ENCODE peak calls at places on chromosomes 5 and 9, in five cellular contexts. One of them, this sample, is unnamed.

GRCh38 chr5:81393783-81394718 is at the start of gene ACOT12:
- DNase-seq in A549: peak
- DNase-seq in transverse colon: no peak
- DNase-seq in lower lobe of right lung: peak
- DNase-seq in fibroblast of pulmonary artery: peak
- DNase-seq in this sample: no peak

GRCh38 chr5:37836173-37837100 is 3.4 kb downstream of the GDNF start:
- DNase-seq in A549: no peak
- DNase-seq in transverse colon: no peak
- DNase-seq in lower lobe of right lung: no peak
- DNase-seq in fibroblast of pulmonary artery: peak
- DNase-seq in this sample: no peak

GRCh38 chr9:36140086-36141084 is 3.9 kb downstream of the GLIPR2 start:
- DNase-seq in A549: no peak
- DNase-seq in transverse colon: no peak
- DNase-seq in lower lobe of right lung: no peak
- DNase-seq in fibroblast of pulmonary artery: no peak
- DNase-seq in this sample: no peak

GRCh38 chr9:131706608-131706970 is 33.3 kb downstream of the RAPGEF1 start:
- DNase-seq in A549: no peak
- DNase-seq in transverse colon: peak
- DNase-seq in lower lobe of right lung: no peak
- DNase-seq in fibroblast of pulmonary artery: no peak
- DNase-seq in this sample: no peak

GRCh38 chr9:35517136-35517535 is 27.2 kb downstream of the RUSC2 start:
- DNase-seq in A549: no peak
- DNase-seq in transverse colon: no peak
- DNase-seq in lower lobe of right lung: no peak
- DNase-seq in fibroblast of pulmonary artery: no peak
- DNase-seq in this sample: no peak

GRCh38 chr5:156182174-156182967 is 144.6 kb upstream of the SGCD start:
- DNase-seq in A549: peak
- DNase-seq in transverse colon: no peak
- DNase-seq in lower lobe of right lung: no peak
- DNase-seq in fibroblast of pulmonary artery: no peak
- DNase-seq in this sample: peak

GRCh38 chr5:135219868-135220267 is 179.2 kb downstream of the MACROH2A1 start:
- DNase-seq in A549: no peak
- DNase-seq in transverse colon: no peak
- DNase-seq in lower lobe of right lung: no peak
- DNase-seq in fibroblast of pulmonary artery: no peak
- DNase-seq in this sample: no peak

GRCh38 chr9:13983607-13984006 is 330.3 kb downstream of the NFIB start:
- DNase-seq in A549: no peak
- DNase-seq in transverse colon: no peak
- DNase-seq in lower lobe of right lung: no peak
- DNase-seq in fibroblast of pulmonary artery: no peak
- DNase-seq in this sample: no peak

GRCh38 chr9:123473226-123473625 is 117.2 kb downstream of the CRB2 start:
- DNase-seq in A549: no peak
- DNase-seq in transverse colon: no peak
- DNase-seq in lower lobe of right lung: no peak
- DNase-seq in fibroblast of pulmonary artery: no peak
- DNase-seq in this sample: no peak

GRCh38 chr9:125752070-125752628 is 5.0 kb downstream of the PBX3 start:
- DNase-seq in A549: no peak
- DNase-seq in transverse colon: no peak
- DNase-seq in lower lobe of right lung: no peak
- DNase-seq in fibroblast of pulmonary artery: no peak
- DNase-seq in this sample: no peak

GRCh38 chr9:35712762-35713400 is 19.1 kb downstream of the TLN1 start:
- DNase-seq in A549: no peak
- DNase-seq in transverse colon: no peak
- DNase-seq in lower lobe of right lung: no peak
- DNase-seq in fibroblast of pulmonary artery: no peak
- DNase-seq in this sample: no peak

GRCh38 chr9:133928248-133928764 is 63.8 kb downstream of the VAV2 start:
- DNase-seq in A549: no peak
- DNase-seq in transverse colon: no peak
- DNase-seq in lower lobe of right lung: no peak
- DNase-seq in fibroblast of pulmonary artery: no peak
- DNase-seq in this sample: no peak

GRCh38 chr5:117691364-117691763 is 1116.7 kb upstream of the SEMA6A start:
- DNase-seq in A549: no peak
- DNase-seq in transverse colon: no peak
- DNase-seq in lower lobe of right lung: no peak
- DNase-seq in fibroblast of pulmonary artery: no peak
- DNase-seq in this sample: no peak

GRCh38 chr9:98575379-98576346 is 133.1 kb downstream of the GABBR2 start:
- DNase-seq in A549: peak
- DNase-seq in transverse colon: no peak
- DNase-seq in lower lobe of right lung: no peak
- DNase-seq in fibroblast of pulmonary artery: peak
- DNase-seq in this sample: peak

GRCh38 chr5:116130471-116130870 is 45.6 kb downstream of the COMMD10 start:
- DNase-seq in A549: no peak
- DNase-seq in transverse colon: no peak
- DNase-seq in lower lobe of right lung: no peak
- DNase-seq in fibroblast of pulmonary artery: peak
- DNase-seq in this sample: peak

GRCh38 chr9:116594552-116594951 is 92.6 kb upstream of the TRIM32 start:
- DNase-seq in A549: peak
- DNase-seq in transverse colon: no peak
- DNase-seq in lower lobe of right lung: no peak
- DNase-seq in fibroblast of pulmonary artery: peak
- DNase-seq in this sample: peak

GRCh38 chr5:132094393-132095076 is 20.9 kb downstream of the CSF2 start:
- DNase-seq in A549: peak
- DNase-seq in transverse colon: no peak
- DNase-seq in lower lobe of right lung: peak
- DNase-seq in fibroblast of pulmonary artery: peak
- DNase-seq in this sample: peak

GRCh38 chr5:62589504-62589903 is 10.9 kb downstream of the LRRC70 start:
- DNase-seq in A549: no peak
- DNase-seq in transverse colon: no peak
- DNase-seq in lower lobe of right lung: no peak
- DNase-seq in fibroblast of pulmonary artery: no peak
- DNase-seq in this sample: no peak
- TF ChIP-seq CTCF in A549: no peak
- TF ChIP-seq CTCF in transverse colon: no peak
- TF ChIP-seq CTCF in lower lobe of right lung: no peak
- TF ChIP-seq CTCF in fibroblast of pulmonary artery: no peak
- TF ChIP-seq CTCF in this sample: no peak

GRCh38 chr5:151095341-151096000 is 14.6 kb upstream of the TNIP1 start:
- DNase-seq in A549: peak
- DNase-seq in transverse colon: peak
- DNase-seq in lower lobe of right lung: no peak
- DNase-seq in fibroblast of pulmonary artery: peak
- DNase-seq in this sample: no peak

GRCh38 chr5:151094054-151094858 is 13.4 kb upstream of the TNIP1 start:
- DNase-seq in A549: peak
- DNase-seq in transverse colon: peak
- DNase-seq in lower lobe of right lung: no peak
- DNase-seq in fibroblast of pulmonary artery: peak
- DNase-seq in this sample: no peak

GRCh38 chr5:151093476-151093889 is 12.6 kb upstream of the TNIP1 start:
- DNase-seq in A549: peak
- DNase-seq in transverse colon: no peak
- DNase-seq in lower lobe of right lung: no peak
- DNase-seq in fibroblast of pulmonary artery: peak
- DNase-seq in this sample: peak

GRCh38 chr5:151096001-151096373 is 15.2 kb upstream of the TNIP1 start:
- DNase-seq in A549: no peak
- DNase-seq in transverse colon: no peak
- DNase-seq in lower lobe of right lung: no peak
- DNase-seq in fibroblast of pulmonary artery: no peak
- DNase-seq in this sample: no peak

GRCh38 chr5:151094861-151095260 is 14.0 kb upstream of the TNIP1 start:
- DNase-seq in A549: no peak
- DNase-seq in transverse colon: peak
- DNase-seq in lower lobe of right lung: no peak
- DNase-seq in fibroblast of pulmonary artery: peak
- DNase-seq in this sample: no peak
- H3K4me3 ChIP-seq in A549: no peak
- H3K4me3 ChIP-seq in transverse colon: no peak
- H3K4me3 ChIP-seq in lower lobe of right lung: no peak
- H3K4me3 ChIP-seq in fibroblast of pulmonary artery: no peak
- H3K4me3 ChIP-seq in this sample: no peak

DNA sequence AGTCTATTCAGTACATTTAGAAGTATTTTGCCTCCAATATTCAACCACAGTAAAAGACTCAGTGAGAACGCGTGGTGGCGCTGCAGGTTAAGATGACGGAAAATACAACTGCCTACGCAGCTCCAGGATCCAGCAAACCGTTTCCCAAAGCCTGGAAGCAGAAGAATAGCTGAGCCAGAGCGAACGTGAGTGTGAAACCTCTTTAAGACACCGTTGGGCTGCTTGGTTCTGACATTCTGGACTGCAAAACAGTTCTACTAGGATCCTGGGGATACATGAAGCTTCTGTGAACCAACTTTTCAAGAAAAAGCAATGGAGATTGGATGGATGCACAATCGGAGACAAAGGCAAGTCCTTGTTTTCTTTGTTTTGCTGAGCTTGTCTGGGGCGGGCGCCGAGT is at the start of gene PCDHB16:
- DNase-seq in A549: peak
- DNase-seq in transverse colon: no peak
- DNase-seq in lower lobe of right lung: no peak
- DNase-seq in fibroblast of pulmonary artery: peak
- DNase-seq in this sample: no peak
- TF ChIP-seq CTCF in A549: no peak
- TF ChIP-seq CTCF in transverse colon: peak
- TF ChIP-seq CTCF in lower lobe of right lung: peak
- TF ChIP-seq CTCF in fibroblast of pulmonary artery: no peak
- TF ChIP-seq CTCF in this sample: no peak

GRCh38 chr5:140725799-140726471 is 25.7 kb downstream of the ZMAT2 start:
- DNase-seq in A549: peak
- DNase-seq in transverse colon: peak
- DNase-seq in lower lobe of right lung: no peak
- DNase-seq in fibroblast of pulmonary artery: peak
- DNase-seq in this sample: peak
- H3K4me3 ChIP-seq in A549: peak
- H3K4me3 ChIP-seq in transverse colon: no peak
- H3K4me3 ChIP-seq in lower lobe of right lung: peak
- H3K4me3 ChIP-seq in fibroblast of pulmonary artery: peak
- H3K4me3 ChIP-seq in this sample: peak

GRCh38 chr5:177067491-177067890 is 19.2 kb upstream of the FGFR4 start:
- DNase-seq in A549: no peak
- DNase-seq in transverse colon: no peak
- DNase-seq in lower lobe of right lung: no peak
- DNase-seq in fibroblast of pulmonary artery: no peak
- DNase-seq in this sample: no peak
- TF ChIP-seq CTCF in A549: no peak
- TF ChIP-seq CTCF in transverse colon: no peak
- TF ChIP-seq CTCF in lower lobe of right lung: no peak
- TF ChIP-seq CTCF in fibroblast of pulmonary artery: no peak
- TF ChIP-seq CTCF in this sample: no peak

DNA sequence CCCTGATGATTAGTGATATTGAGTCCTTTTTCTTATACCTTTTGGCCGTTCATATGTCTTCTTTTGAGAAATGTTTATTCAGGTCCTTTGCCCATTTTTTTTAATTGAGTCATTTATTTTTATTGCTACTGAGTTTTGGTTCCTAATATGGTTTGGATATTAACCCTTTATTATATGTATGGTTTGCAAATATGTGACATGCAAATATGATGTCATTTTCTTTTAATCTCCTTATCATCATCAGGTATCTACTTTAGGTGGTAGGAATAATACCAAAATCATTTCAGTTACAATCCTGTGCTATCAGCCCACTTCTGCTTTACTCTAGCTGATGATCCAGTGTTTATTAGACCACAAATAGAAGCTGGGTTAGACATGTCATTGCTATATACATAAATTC is 102.3 kb upstream of the TRPC7 start:
- DNase-seq in A549: no peak
- DNase-seq in transverse colon: no peak
- DNase-seq in lower lobe of right lung: no peak
- DNase-seq in fibroblast of pulmonary artery: no peak
- DNase-seq in this sample: no peak
- H3K4me3 ChIP-seq in A549: no peak
- H3K4me3 ChIP-seq in transverse colon: no peak
- H3K4me3 ChIP-seq in lower lobe of right lung: no peak
- H3K4me3 ChIP-seq in fibroblast of pulmonary artery: no peak
- H3K4me3 ChIP-seq in this sample: no peak

GRCh38 chr5:136364307-136364706 is 1.0 kb downstream of the TRPC7 start:
- DNase-seq in A549: peak
- DNase-seq in transverse colon: no peak
- DNase-seq in lower lobe of right lung: no peak
- DNase-seq in fibroblast of pulmonary artery: peak
- DNase-seq in this sample: no peak
- TF ChIP-seq CTCF in A549: peak
- TF ChIP-seq CTCF in transverse colon: no peak
- TF ChIP-seq CTCF in lower lobe of right lung: no peak
- TF ChIP-seq CTCF in fibroblast of pulmonary artery: peak
- TF ChIP-seq CTCF in this sample: peak